ENCODE peak calls at places on chromosomes 7 and 10, in nine cellular contexts. K is ovary, A is heart right ventricle, M is AG04450, B is body of pancreas, Z is neural progenitor cell, T is A549, I is transverse colon, N is OCI-LY7. G is an unnamed sample.

GRCh38 chr7:77454802-77455201 is 38.7 kb upstream of the GSAP start:
- DNase-seq in K (no peak), A (no peak), M (no peak), B (no peak), Z (no peak), T (peak), I (no peak), N (no peak), G (no peak)

GRCh38 chr7:2032030-2032875 is 200.5 kb downstream of the MAD1L1 start:
- DNase-seq in K (peak), A (peak), M (no peak), B (peak), Z (no peak), T (no peak), I (no peak), N (no peak), G (no peak)

GRCh38 chr7:21911341-21911875 is 34.3 kb downstream of the CDCA7L start:
- DNase-seq in K (no peak), A (no peak), M (no peak), B (no peak), Z (no peak), T (no peak), I (no peak), N (no peak), G (no peak)

GRCh38 chr10:79190740-79191261 is 122.0 kb downstream of the ZMIZ1 start:
- DNase-seq in K (no peak), A (no peak), M (no peak), B (no peak), Z (no peak), T (no peak), I (no peak), N (peak), G (no peak)

GRCh38 chr10:117398014-117398413 is 22.8 kb upstream of the PDZD8 start:
- DNase-seq in K (no peak), A (no peak), M (no peak), B (no peak), Z (no peak), T (no peak), I (no peak), N (no peak), G (no peak)

GRCh38 chr10:21954132-21954531 is 49.4 kb downstream of the DNAJC1 start:
- DNase-seq in K (no peak), A (no peak), M (no peak), B (no peak), Z (no peak), T (no peak), I (no peak), N (no peak), G (no peak)

GRCh38 chr7:135704074-135704473 is 23.9 kb downstream of the SLC13A4 start:
- DNase-seq in K (no peak), A (no peak), M (no peak), B (no peak), Z (peak), T (peak), I (no peak), N (peak), G (no peak)

GRCh38 chr10:94103902-94104301 is 110.2 kb downstream of the PLCE1 start:
- DNase-seq in K (no peak), A (no peak), M (peak), B (no peak), Z (no peak), T (peak), I (no peak), N (no peak), G (no peak)

GRCh38 chr7:51034531-51035264 is 252.0 kb upstream of the GRB10 start:
- DNase-seq in K (no peak), A (no peak), M (peak), B (peak), Z (peak), T (peak), I (no peak), N (no peak), G (no peak)

GRCh38 chr7:132516042-132516840 is 60.0 kb downstream of the PLXNA4 start:
- DNase-seq in K (no peak), A (no peak), M (no peak), B (no peak), Z (no peak), T (peak), I (no peak), N (no peak), G (no peak)

GRCh38 chr7:81725003-81725402 is 44.8 kb downstream of the HGF start:
- DNase-seq in K (no peak), A (no peak), M (peak), B (no peak), Z (no peak), T (no peak), I (no peak), N (no peak), G (no peak)

GRCh38 chr7:27147211-27148030 is at the start of gene HOXA6:
- DNase-seq in K (no peak), A (no peak), M (no peak), B (peak), Z (no peak), T (no peak), I (peak), N (no peak), G (no peak)

GRCh38 chr10:45599646-45600045 is 72.9 kb downstream of the ZFAND4 start:
- DNase-seq in K (no peak), A (no peak), M (no peak), B (no peak), Z (no peak), T (no peak), I (no peak), N (no peak), G (no peak)

GRCh38 chr7:11193888-11194287 is 220.2 kb downstream of the PHF14 start:
- DNase-seq in K (no peak), A (no peak), M (no peak), B (no peak), Z (no peak), T (no peak), I (no peak), N (no peak), G (no peak)

GRCh38 chr10:66752714-66753113 is 173.1 kb upstream of the LRRTM3 start:
- DNase-seq in K (no peak), A (no peak), M (no peak), B (no peak), Z (no peak), T (no peak), I (no peak), N (no peak), G (no peak)

GRCh38 chr7:132654150-132654549 is 77.9 kb upstream of the PLXNA4 start:
- DNase-seq in K (no peak), A (no peak), M (no peak), B (no peak), Z (no peak), T (peak), I (no peak), N (peak), G (no peak)

DNA sequence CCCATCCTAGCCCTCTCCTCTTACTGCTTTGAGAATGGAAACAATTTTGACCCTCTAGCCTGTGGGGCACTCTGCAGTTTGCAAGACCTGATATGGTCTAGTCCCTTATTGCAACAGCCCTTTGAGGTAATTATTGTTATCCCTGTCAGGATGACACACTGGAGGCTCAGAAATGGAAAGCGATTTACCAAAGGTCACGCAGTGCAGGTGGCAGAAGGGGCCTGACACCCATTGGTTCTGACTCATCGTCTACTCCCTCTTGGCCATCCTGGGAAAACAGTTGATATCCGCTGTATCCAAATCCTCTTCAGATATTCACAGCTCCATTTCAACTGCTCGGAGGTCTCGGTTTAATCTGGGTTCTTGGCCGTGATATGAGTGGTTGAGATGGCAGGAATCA is 44.7 kb upstream of the AQP1 start:
- DNase-seq in K (no peak), A (no peak), M (no peak), B (no peak), Z (no peak), T (no peak), I (no peak), N (no peak), G (no peak)
- H3K27ac ChIP-seq in K (no peak), A (peak), M (peak), B (no peak), Z (no peak), T (no peak), I (no peak), N (no peak), G (no peak)

GRCh38 chr7:3436112-3436511 is 135.1 kb downstream of the SDK1 start:
- DNase-seq in K (no peak), A (no peak), M (no peak), B (no peak), Z (no peak), T (no peak), I (no peak), N (no peak), G (no peak)
- H3K27ac ChIP-seq in K (no peak), A (no peak), M (no peak), B (no peak), Z (no peak), T (no peak), I (no peak), N (no peak), G (no peak)

GRCh38 chr10:124239666-124240065 is 146.3 kb upstream of the CHST15 start:
- DNase-seq in K (no peak), A (no peak), M (no peak), B (no peak), Z (no peak), T (no peak), I (peak), N (no peak), G (no peak)

GRCh38 chr10:124239134-124239533 is 145.7 kb upstream of the CHST15 start:
- DNase-seq in K (no peak), A (no peak), M (no peak), B (no peak), Z (no peak), T (no peak), I (peak), N (no peak), G (no peak)

GRCh38 chr10:124242365-124242764 is 149.0 kb upstream of the CHST15 start:
- DNase-seq in K (no peak), A (no peak), M (no peak), B (no peak), Z (no peak), T (no peak), I (peak), N (no peak), G (no peak)

GRCh38 chr10:124242791-124243190 is 149.4 kb upstream of the CHST15 start:
- DNase-seq in K (no peak), A (no peak), M (no peak), B (peak), Z (no peak), T (no peak), I (peak), N (no peak), G (no peak)

GRCh38 chr10:124240721-124241350 is 147.4 kb upstream of the CHST15 start:
- DNase-seq in K (no peak), A (no peak), M (no peak), B (no peak), Z (peak), T (no peak), I (peak), N (no peak), G (no peak)
- H3K27ac ChIP-seq in K (no peak), A (peak), M (no peak), B (no peak), Z (peak), T (no peak), I (no peak), N (no peak), G (no peak)

DNA sequence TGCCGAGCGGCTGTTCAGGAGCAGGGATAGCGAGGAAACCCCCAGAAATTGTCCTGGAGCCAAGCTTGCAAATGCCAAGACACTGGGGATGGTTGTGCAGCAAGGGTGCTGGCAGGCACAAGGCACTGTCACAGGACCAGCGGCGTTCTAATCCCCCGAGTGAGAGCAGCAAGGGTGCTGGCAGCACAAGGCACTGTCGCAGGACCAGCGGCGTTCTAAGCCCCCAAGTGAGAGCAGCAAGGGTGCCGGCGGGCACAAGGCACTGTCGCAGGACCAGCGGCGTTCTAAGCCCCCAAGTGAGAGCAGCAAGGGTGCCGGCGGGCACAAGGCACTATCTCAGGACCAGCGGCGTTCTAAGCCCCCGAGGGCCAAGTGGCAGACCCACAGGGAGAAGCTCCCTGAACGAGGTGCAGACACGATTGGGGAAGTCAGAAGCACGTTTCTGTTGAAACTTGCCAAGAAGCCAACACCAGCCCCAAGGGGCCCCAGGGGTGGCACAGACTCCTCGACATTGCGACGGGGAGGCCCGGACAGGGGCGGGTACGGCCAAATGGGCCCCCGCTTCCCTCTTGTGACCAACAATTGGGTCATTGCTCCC is 40.4 kb upstream of the INPP5A start:
- DNase-seq in K (no peak), A (no peak), M (no peak), B (peak), Z (no peak), T (no peak), I (no peak), N (no peak), G (no peak)
- H3K27ac ChIP-seq in K (no peak), A (no peak), M (no peak), B (no peak), Z (no peak), T (no peak), I (no peak), N (no peak), G (peak)

GRCh38 chr10:119058005-119058404 is 22.6 kb downstream of the EIF3A start:
- DNase-seq in K (no peak), A (no peak), M (no peak), B (no peak), Z (no peak), T (no peak), I (no peak), N (no peak), G (no peak)

GRCh38 chr10:119061352-119061751 is 19.3 kb downstream of the EIF3A start:
- DNase-seq in K (no peak), A (no peak), M (no peak), B (no peak), Z (no peak), T (no peak), I (no peak), N (no peak), G (no peak)

GRCh38 chr10:119060107-119060506 is 20.5 kb downstream of the EIF3A start:
- DNase-seq in K (no peak), A (no peak), M (no peak), B (no peak), Z (no peak), T (no peak), I (no peak), N (no peak), G (no peak)

GRCh38 chr10:119061926-119062325 is 18.7 kb downstream of the EIF3A start:
- DNase-seq in K (no peak), A (no peak), M (no peak), B (no peak), Z (no peak), T (no peak), I (no peak), N (no peak), G (no peak)

GRCh38 chr10:119059557-119059956 is 21.1 kb downstream of the EIF3A start:
- DNase-seq in K (no peak), A (no peak), M (no peak), B (no peak), Z (no peak), T (no peak), I (no peak), N (no peak), G (no peak)
- H3K27ac ChIP-seq in K (no peak), A (no peak), M (no peak), B (no peak), Z (no peak), T (no peak), I (no peak), N (no peak), G (no peak)

GRCh38 chr10:29765330-29765729 is 130.6 kb upstream of the SVIL start:
- DNase-seq in K (no peak), A (no peak), M (no peak), B (no peak), Z (no peak), T (no peak), I (no peak), N (no peak), G (no peak)

GRCh38 chr10:29760139-29760538 is 125.4 kb upstream of the SVIL start:
- DNase-seq in K (no peak), A (no peak), M (no peak), B (no peak), Z (no peak), T (no peak), I (no peak), N (no peak), G (no peak)

GRCh38 chr10:29766753-29767152 is 132.0 kb upstream of the SVIL start:
- DNase-seq in K (no peak), A (no peak), M (no peak), B (no peak), Z (no peak), T (no peak), I (no peak), N (no peak), G (no peak)

GRCh38 chr10:29761916-29762315 is 127.1 kb upstream of the SVIL start:
- DNase-seq in K (no peak), A (no peak), M (no peak), B (no peak), Z (no peak), T (peak), I (no peak), N (no peak), G (no peak)

DNA sequence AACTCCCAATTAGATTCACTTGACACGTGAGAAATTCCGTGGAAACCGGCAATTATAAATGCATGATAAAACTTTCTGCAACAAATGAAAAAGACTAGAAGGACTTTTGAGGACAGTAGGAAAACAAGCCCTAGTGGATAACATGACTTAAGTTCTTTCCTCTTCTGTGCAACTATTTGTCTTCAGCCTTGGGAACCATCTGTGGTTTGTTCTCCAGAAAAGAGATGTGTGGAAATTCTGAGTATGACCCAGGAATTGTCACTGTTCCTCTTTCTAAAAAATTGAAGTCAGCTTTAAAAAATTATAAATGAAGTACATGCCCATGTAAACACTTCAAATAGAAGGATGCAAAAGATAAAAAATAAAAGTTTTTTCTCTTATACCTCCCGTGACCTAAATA is 128.6 kb upstream of the SVIL start:
- DNase-seq in K (no peak), A (no peak), M (no peak), B (no peak), Z (no peak), T (no peak), I (no peak), N (no peak), G (no peak)
- H3K27ac ChIP-seq in K (no peak), A (no peak), M (no peak), B (no peak), Z (no peak), T (no peak), I (no peak), N (no peak), G (no peak)

DNA sequence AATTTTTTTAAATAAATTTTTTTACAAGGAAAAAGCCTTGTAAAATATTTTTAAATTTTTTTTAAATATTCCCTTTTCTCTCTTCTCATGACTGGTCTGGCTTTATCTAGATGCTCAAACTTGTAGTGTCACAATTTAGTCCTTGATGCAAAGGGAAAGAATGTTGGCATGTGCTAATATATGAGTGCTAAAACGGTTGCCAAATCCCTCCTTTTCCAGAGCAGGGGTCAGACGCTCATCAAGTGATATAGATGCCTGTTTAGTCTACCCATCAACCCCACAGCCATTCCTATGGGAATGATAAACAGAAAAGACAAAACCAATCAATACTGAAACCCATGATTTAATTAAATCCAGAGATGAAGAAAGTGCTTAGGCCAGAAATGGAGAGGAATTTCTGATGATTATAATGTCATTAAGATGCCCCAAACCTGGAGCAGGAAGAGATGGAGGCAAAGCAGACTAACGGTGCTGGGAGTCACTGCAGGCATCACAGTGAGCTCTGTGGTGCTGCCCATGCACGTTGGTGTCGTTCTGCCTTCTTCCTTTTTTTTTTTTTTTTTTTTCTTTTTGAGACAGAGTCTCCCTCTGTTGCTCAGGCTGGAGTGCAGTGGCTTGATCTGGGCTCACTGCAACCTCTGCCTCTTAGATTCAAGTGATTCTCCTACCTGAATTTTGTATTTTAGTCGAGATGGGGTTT is 210.1 kb upstream of the STK17A start:
- DNase-seq in K (no peak), A (no peak), M (no peak), B (no peak), Z (no peak), T (no peak), I (no peak), N (no peak), G (no peak)
- H3K27ac ChIP-seq in K (no peak), A (no peak), M (no peak), B (no peak), Z (no peak), T (no peak), I (no peak), N (no peak), G (no peak)

DNA sequence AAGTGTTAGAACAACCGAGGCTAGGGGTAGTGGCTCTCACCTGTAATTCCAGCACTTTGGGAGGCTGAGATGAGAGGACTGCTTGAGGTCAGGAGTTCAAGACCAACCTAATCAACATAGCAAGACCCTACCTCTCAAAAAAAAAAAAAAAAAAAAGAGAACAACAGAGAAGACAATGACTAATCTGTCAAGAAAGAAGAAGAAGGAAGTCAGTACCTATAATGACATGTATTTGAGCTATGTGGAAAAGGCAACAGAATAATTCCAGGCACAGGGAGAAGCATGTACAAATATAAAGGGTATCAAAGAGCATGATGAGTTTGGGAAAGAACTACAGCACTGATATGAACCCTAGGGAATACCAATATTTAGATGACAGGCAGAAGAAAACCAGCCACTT is 27.5 kb downstream of the COPG2 start:
- DNase-seq in K (no peak), A (no peak), M (no peak), B (no peak), Z (no peak), T (no peak), I (no peak), N (no peak), G (no peak)
- H3K27ac ChIP-seq in K (no peak), A (no peak), M (no peak), B (no peak), Z (no peak), T (no peak), I (no peak), N (no peak), G (no peak)

DNA sequence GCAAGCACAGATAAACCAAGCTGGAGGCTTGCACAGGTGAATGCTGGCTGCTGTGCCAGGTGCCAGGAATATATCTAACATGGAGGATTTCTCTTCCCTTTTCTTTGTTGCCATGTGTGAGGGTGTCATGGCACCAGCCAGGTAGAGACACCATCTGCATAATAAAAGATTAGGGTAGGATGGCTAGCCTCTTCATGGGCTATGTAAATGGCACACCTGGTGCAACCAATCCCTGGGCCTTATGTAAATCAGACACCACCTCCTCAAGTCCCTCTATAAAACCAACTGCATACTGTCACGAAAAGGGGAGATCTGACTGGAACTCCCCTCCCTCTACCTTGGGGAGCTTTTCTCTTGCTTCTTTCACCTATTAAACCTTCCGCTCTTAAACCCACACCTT is 322.5 kb upstream of the POM121L12 start:
- DNase-seq in K (no peak), A (no peak), M (no peak), B (no peak), Z (no peak), T (no peak), I (no peak), N (no peak), G (no peak)
- H3K27ac ChIP-seq in K (no peak), A (no peak), M (no peak), B (no peak), Z (no peak), T (no peak), I (no peak), N (no peak), G (no peak)

G was measured in caudate nucleus.